ENCODE peak calls at places on chromosomes 12 and 14, in five cellular contexts. R, Y, K, A and I are unnamed samples.
A peak's percentile ranks its signal among the peaks of the same experiment; 100 is the strongest.

GRCh38 chr14:89507521-89507920 is 90.5 kb upstream of the FOXN3 start:
- DNase-seq in R (no peak), Y (no peak), K (peak; percentile 87), A (no peak), I (no peak)

GRCh38 chr14:71551291-71551955 is 380.8 kb upstream of the RGS6 start:
- DNase-seq in R (no peak), Y (peak; percentile 47), K (peak; percentile 57), A (no peak), I (no peak)

GRCh38 chr12:28855761-28856160 is 293.3 kb upstream of the FAR2 start:
- DNase-seq in R (no peak), Y (no peak), K (no peak), A (no peak), I (no peak)

GRCh38 chr12:108565976-108566375 is 3.6 kb downstream of the ISCU start:
- DNase-seq in R (no peak), Y (peak; percentile 83), K (peak; percentile 91), A (no peak), I (no peak)

GRCh38 chr12:122866379-122866778 is 29.5 kb downstream of the VPS37B start:
- DNase-seq in R (no peak), Y (no peak), K (no peak), A (no peak), I (no peak)

GRCh38 chr12:96698521-96698920 is 208.5 kb upstream of the NEDD1 start:
- DNase-seq in R (no peak), Y (no peak), K (no peak), A (no peak), I (no peak)

GRCh38 chr14:76812422-76813383 is at the start of gene ANGEL1:
- DNase-seq in R (peak; percentile 93), Y (peak; percentile 98), K (peak; percentile 93), A (peak; percentile 97), I (peak; percentile 94)

GRCh38 chr14:66284346-66284745 is 201.8 kb upstream of the CCDC196 start:
- DNase-seq in R (no peak), Y (no peak), K (peak; percentile 9), A (no peak), I (no peak)

GRCh38 chr12:107277850-107278249 is 184.5 kb upstream of the CRY1 start:
- DNase-seq in R (no peak), Y (no peak), K (peak; percentile 74), A (no peak), I (no peak)

GRCh38 chr14:88346048-88346639 is 23.1 kb upstream of the KCNK10 start:
- DNase-seq in R (no peak), Y (no peak), K (peak; percentile 35), A (no peak), I (no peak)

GRCh38 chr12:76117067-76117691 is 32.7 kb upstream of the NAP1L1 start:
- DNase-seq in R (no peak), Y (no peak), K (no peak), A (no peak), I (no peak)

GRCh38 chr12:6549379-6550151 is 6.3 kb downstream of the IFFO1 start:
- DNase-seq in R (no peak), Y (no peak), K (no peak), A (no peak), I (no peak)

DNA sequence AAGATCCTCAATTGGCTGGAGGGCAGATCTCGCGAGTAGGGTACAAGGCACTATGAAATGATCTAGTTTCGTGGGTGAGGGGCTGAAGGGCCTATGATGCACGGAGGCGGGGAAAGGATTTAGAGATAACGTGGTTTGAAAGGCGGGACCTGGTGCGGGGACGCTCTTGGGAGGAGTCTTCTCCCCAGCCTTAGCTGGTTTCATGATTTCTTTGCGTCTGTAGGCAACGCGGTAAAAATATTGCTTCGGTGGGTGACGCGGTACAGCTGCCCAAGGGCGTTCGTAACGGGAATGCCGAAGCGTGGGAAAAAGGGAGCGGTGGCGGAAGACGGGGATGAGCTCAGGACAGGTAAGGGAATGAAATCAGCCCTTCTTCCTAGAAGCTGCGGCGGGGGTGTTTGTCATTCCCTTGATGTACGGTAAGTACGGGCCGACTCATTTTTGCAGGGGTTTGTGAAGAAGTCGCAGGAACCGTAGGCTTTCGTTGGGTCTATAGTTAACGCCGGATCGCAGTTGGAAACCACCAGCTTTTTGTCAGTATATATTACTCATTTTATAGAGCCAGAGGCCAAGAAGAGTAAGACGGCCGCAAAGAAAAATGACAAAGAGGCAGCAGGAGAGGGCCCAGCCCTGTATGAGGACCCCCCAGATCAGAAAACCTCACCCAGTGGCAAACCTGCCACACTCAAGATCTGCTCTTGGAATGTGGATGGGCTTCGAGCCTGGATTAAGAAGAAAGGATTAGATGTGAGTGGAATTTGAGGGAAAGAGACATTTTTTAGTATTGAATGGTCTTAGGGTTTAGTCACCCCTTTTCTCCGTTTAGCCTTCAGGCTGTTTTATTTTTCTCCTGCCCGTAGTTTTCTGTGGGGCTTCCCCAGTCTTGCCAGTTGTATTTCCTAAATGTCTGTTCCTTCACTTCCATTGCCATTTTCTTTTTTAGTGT is 602 bp downstream of the APEX1 start:
- DNase-seq in R (peak; percentile 86), Y (peak; percentile 27), K (peak; percentile 86), A (no peak), I (peak; percentile 33)
- H3K4me1 ChIP-seq in R (peaks cover 9% of the 10 kb centered on the region), Y (peaks cover 50% of the 10 kb centered on the region), K (peaks cover 18% of the 10 kb centered on the region), A (no peaks in the 10 kb centered on the region), I (peaks cover 15% of the 10 kb centered on the region)

GRCh38 chr14:96509457-96510090 is 7.4 kb downstream of the PAPOLA start:
- DNase-seq in R (no peak), Y (no peak), K (no peak), A (no peak), I (no peak)

GRCh38 chr14:96508900-96509299 is 6.7 kb downstream of the PAPOLA start:
- DNase-seq in R (no peak), Y (no peak), K (no peak), A (no peak), I (no peak)

GRCh38 chr14:96511146-96511545 is 9.0 kb downstream of the PAPOLA start:
- DNase-seq in R (no peak), Y (no peak), K (no peak), A (no peak), I (no peak)

GRCh38 chr14:96511667-96512066 is 9.5 kb downstream of the PAPOLA start:
- DNase-seq in R (no peak), Y (no peak), K (no peak), A (no peak), I (no peak)

DNA sequence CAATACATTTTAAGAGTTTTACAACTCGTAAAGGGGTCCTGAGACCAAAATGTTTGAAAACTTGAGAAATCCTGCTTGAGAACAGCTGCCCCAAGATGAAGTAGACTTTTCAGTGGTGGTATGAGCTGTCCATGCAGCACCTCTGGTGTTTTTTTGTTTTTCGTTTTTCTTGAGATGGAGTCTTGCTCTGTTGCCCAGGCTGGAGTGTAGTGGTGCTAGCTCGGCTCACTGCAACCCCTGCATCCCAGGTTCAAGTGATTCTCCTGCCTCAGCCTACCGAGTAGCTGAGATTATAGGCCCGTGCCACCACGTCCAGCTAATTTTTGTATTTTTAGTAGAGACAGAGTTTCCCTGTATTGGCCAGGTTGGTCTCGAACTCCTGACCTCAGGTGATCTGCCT is 5.5 kb downstream of the PAPOLA start:
- DNase-seq in R (no peak), Y (no peak), K (no peak), A (no peak), I (no peak)
- H3K4me1 ChIP-seq in R (peaks cover 24% of the 10 kb centered on the region), Y (peaks cover 74% of the 10 kb centered on the region), K (peaks cover 4% of the 10 kb centered on the region), A (no peaks in the 10 kb centered on the region), I (peaks cover 3% of the 10 kb centered on the region)

GRCh38 chr12:12244341-12244740 is 22.5 kb downstream of the LRP6 start:
- DNase-seq in R (no peak), Y (no peak), K (no peak), A (no peak), I (no peak)

GRCh38 chr12:12249216-12250050 is 17.4 kb downstream of the LRP6 start:
- DNase-seq in R (no peak), Y (no peak), K (no peak), A (no peak), I (no peak)

DNA sequence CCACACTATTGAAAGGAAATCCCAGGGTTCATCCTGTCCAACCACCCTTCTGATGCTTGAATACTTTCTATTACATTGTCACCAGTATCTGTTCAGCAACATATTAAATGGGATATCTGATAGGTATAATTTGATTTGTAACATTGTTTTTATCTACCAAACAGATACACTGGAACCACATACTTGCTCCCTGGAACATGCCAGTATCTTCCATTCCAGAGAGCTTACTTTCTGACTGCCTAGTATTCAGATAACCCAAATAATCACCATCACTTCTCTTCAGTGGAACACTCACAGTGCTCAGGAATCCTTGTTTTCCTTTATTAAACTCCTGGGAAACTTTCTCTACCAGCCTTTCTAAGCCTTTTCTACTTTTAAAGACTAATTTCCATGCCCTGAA is 19.3 kb downstream of the LRP6 start:
- DNase-seq in R (no peak), Y (no peak), K (no peak), A (no peak), I (no peak)
- H3K4me1 ChIP-seq in R (peaks cover 6% of the 10 kb centered on the region), Y (no peaks in the 10 kb centered on the region), K (no peaks in the 10 kb centered on the region), A (no peaks in the 10 kb centered on the region), I (no peaks in the 10 kb centered on the region)

GRCh38 chr14:30193056-30193455 is 265.4 kb upstream of the PRKD1 start:
- DNase-seq in R (no peak), Y (no peak), K (no peak), A (no peak), I (no peak)
- H3K4me1 ChIP-seq in R (no peaks in the 10 kb centered on the region), Y (no peaks in the 10 kb centered on the region), K (no peaks in the 10 kb centered on the region), A (no peaks in the 10 kb centered on the region), I (no peaks in the 10 kb centered on the region)

DNA sequence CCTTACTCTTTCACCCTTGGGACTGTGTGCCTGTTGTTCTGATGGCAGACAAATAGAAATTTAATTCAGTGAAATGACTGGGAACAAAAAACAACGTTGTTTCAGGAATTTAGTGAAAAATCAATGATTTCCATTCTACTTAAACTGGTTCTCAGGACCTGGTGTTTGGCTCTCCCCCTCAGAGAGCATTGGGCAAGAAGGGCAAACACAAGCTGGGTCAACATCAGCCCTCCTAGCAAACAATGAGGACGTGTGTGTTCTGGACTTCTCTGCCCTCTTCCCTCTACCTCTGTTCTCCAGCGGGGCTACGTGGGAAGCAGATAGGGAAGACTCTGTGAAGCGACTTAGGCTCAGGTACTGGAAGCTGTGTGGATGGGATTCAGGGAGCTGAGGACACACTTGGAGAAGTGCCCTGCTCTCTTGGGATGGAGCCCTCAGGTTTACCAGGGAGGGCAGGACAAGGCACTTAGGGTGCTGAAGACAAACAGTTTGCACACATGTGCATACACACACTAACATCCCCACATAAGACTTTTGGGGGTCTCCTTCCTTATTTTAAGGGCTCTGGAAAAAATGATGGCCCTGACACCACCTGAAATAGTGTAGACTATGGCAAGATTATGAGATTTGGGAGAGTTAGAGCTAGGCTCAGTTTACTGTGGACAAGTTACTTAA is 7.6 kb upstream of the SERPINA1 start:
- DNase-seq in R (no peak), Y (no peak), K (no peak), A (no peak), I (no peak)
- H3K4me1 ChIP-seq in R (peaks cover 16% of the 10 kb centered on the region), Y (no peaks in the 10 kb centered on the region), K (peaks cover 22% of the 10 kb centered on the region), A (peaks cover 14% of the 10 kb centered on the region), I (no peaks in the 10 kb centered on the region)